ENCODE peak calls at places on chromosome 3, in eight cellular contexts. I is body of pancreas, C is tibial artery, A is transverse colon, Y is endothelial cell of umbilical vein, U is cardiac muscle cell, M is AG04450, R is ovary. P is an unnamed sample.

GRCh38 chr3:108552267-108553159 is 36.7 kb downstream of the CIP2A start:
- DNase-seq in I (no peak), C (no peak), A (no peak), Y (peak), U (peak), M (peak), R (no peak), P (no peak)

GRCh38 chr3:17430574-17430973 is 311.9 kb downstream of the TBC1D5 start:
- DNase-seq in I (no peak), C (no peak), A (no peak), Y (no peak), U (no peak), M (no peak), R (no peak), P (no peak)

GRCh38 chr3:184361532-184361931 is at the start of the genes CLCN2 and POLR2H:
- DNase-seq in I (peak), C (peak), A (peak), Y (peak), U (peak), M (no peak), R (peak), P (peak)

GRCh38 chr3:47646362-47646761 is 67.7 kb upstream of the CSPG5 start:
- DNase-seq in I (no peak), C (no peak), A (no peak), Y (no peak), U (no peak), M (peak), R (no peak), P (no peak)

GRCh38 chr3:44870375-44871061 is 3.9 kb upstream of the TGM4 start:
- DNase-seq in I (peak), C (no peak), A (peak), Y (no peak), U (no peak), M (no peak), R (no peak), P (peak)

GRCh38 chr3:129475863-129476262 is 35.8 kb downstream of the IFT122 start:
- DNase-seq in I (no peak), C (no peak), A (no peak), Y (no peak), U (no peak), M (no peak), R (no peak), P (no peak)

GRCh38 chr3:110808630-110809029 is 263.0 kb upstream of the NECTIN3 start:
- DNase-seq in I (no peak), C (no peak), A (no peak), Y (no peak), U (no peak), M (no peak), R (no peak), P (no peak)

GRCh38 chr3:39147711-39148115 is 5.7 kb downstream of the CSRNP1 start:
- DNase-seq in I (no peak), C (peak), A (peak), Y (peak), U (no peak), M (no peak), R (peak), P (no peak)

GRCh38 chr3:155236473-155236872 is 57.0 kb downstream of the STRIT1 start:
- DNase-seq in I (no peak), C (no peak), A (no peak), Y (no peak), U (no peak), M (no peak), R (no peak), P (no peak)

GRCh38 chr3:186261638-186262037 is 100.4 kb downstream of the DGKG start:
- DNase-seq in I (no peak), C (no peak), A (no peak), Y (no peak), U (peak), M (no peak), R (no peak), P (no peak)

GRCh38 chr3:108067768-108068167 is 23.1 kb downstream of the CD47 start:
- DNase-seq in I (no peak), C (no peak), A (no peak), Y (no peak), U (no peak), M (no peak), R (no peak), P (no peak)

DNA sequence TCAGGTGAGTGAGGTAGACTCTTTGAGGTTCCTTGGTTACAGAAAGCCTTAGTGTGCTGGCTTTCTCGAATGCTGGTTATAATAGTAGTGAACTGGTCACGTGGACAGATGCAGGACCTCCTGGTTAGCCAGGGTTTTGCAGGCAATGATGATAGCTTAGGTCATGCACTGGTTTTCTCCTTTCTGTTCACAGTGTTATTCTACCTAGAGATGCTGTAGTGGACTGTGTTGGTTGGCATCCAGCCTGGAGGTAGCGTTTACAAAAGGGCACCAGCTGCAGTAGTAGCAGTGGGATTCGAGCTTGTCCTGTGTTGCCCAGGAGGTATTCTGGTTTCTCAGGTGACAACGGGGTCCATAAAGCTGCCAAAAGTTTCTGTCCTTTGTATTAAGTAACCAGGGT is 27.0 kb downstream of the PCCB start:
- DNase-seq in I (peak), C (no peak), A (no peak), Y (no peak), U (no peak), M (no peak), R (no peak), P (no peak)
- H3K4me3 ChIP-seq in I (no peak), C (no peak), A (no peak), Y (no peak), U (no peak), M (no peak), R (no peak), P (no peak)

GRCh38 chr3:86737517-86737916 is 253.4 kb downstream of the VGLL3 start:
- DNase-seq in I (no peak), C (no peak), A (no peak), Y (no peak), U (no peak), M (no peak), R (no peak), P (no peak)
- H3K27ac ChIP-seq in I (no peak), C (no peak), A (no peak), Y (no peak), U (no peak), M (no peak), R (no peak), P (no peak)

DNA sequence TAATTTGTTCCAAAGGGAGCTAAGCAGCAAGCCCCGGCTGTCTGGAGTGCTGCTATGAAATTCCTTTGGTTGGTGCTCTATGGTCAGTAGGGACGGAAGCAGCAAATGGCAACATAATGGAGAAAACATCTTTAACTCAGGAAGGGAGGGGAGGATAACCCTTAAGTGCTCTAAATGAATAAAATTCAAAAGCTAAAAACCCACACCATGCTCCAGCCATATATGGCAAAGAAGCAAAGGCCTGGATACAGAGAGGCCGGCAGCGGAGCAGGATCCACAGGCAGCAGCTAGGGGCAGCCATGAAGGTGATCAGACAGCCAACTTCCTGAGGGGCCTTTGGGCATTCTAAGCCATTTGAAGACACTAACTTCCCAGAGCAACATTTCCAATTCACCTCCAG is 38.9 kb downstream of the IL17RD start:
- DNase-seq in I (no peak), C (no peak), A (no peak), Y (no peak), U (peak), M (no peak), R (no peak), P (no peak)
- TF ChIP-seq CTCF in I (no peak), C (no peak), A (no peak), Y (no peak), U (no peak), M (no peak), R (no peak), P (no peak)

GRCh38 chr3:125140011-125140813 is 72.3 kb downstream of the SLC12A8 start:
- DNase-seq in I (no peak), C (no peak), A (no peak), Y (no peak), U (no peak), M (no peak), R (no peak), P (no peak)
- H3K4me3 ChIP-seq in I (no peak), C (no peak), A (no peak), Y (no peak), U (no peak), M (no peak), R (no peak), P (no peak)

DNA sequence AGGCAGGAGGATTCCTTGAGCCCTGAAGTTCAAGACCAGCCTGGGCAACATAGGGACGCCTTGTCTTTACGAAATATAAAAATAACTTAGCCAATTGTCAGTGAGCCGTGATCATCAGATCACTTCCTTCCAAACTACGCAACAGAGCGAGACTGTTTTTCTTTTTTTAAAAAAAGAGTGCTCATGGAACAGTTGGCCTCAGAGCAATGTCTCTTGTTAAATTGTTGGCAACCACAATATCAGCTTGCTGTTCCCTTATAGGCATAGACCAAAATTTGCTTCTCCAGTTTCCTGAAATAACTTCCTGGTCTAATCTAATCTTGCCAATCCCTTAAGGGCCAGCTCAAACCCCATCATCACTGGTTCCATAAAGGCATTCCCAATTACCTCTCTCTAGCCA is 93.3 kb upstream of the SLC4A7 start:
- DNase-seq in I (no peak), C (no peak), A (no peak), Y (no peak), U (no peak), M (no peak), R (no peak), P (no peak)
- H3K27ac ChIP-seq in I (no peak), C (peak), A (no peak), Y (no peak), U (no peak), M (no peak), R (no peak), P (no peak)

GRCh38 chr3:36132214-36132613 is 248.1 kb upstream of the STAC start:
- DNase-seq in I (no peak), C (no peak), A (no peak), Y (no peak), U (no peak), M (no peak), R (no peak), P (no peak)
- TF ChIP-seq CTCF in I (no peak), C (no peak), A (no peak), Y (no peak), U (no peak), M (no peak), R (no peak), P (no peak)

GRCh38 chr3:28244471-28244870 is 3.1 kb downstream of the CMC1 start:
- DNase-seq in I (no peak), C (no peak), A (no peak), Y (no peak), U (no peak), M (no peak), R (no peak), P (no peak)

GRCh38 chr3:28243424-28244106 is 2.1 kb downstream of the CMC1 start:
- DNase-seq in I (no peak), C (no peak), A (no peak), Y (no peak), U (no peak), M (no peak), R (no peak), P (no peak)

GRCh38 chr3:28240440-28240839 is 979 bp upstream of the CMC1 start:
- DNase-seq in I (no peak), C (no peak), A (no peak), Y (peak), U (no peak), M (no peak), R (peak), P (no peak)

GRCh38 chr3:28241221-28242160 is at the start of gene CMC1:
- DNase-seq in I (peak), C (peak), A (peak), Y (peak), U (peak), M (peak), R (peak), P (peak)

GRCh38 chr3:28242519-28242918 is 1.1 kb downstream of the CMC1 start:
- DNase-seq in I (no peak), C (no peak), A (no peak), Y (no peak), U (no peak), M (no peak), R (no peak), P (no peak)
- H3K4me3 ChIP-seq in I (no peak), C (peak), A (peak), Y (no peak), U (peak), M (peak), R (peak), P (peak)

GRCh38 chr3:149657796-149658443 is at the start of gene WWTR1:
- DNase-seq in I (peak), C (peak), A (peak), Y (peak), U (peak), M (peak), R (peak), P (peak)

GRCh38 chr3:149659173-149659468 is 1.3 kb upstream of the WWTR1 start:
- DNase-seq in I (no peak), C (no peak), A (no peak), Y (no peak), U (no peak), M (no peak), R (no peak), P (no peak)

GRCh38 chr3:149658444-149659172 is 783 bp upstream of the WWTR1 start:
- DNase-seq in I (peak), C (peak), A (peak), Y (peak), U (peak), M (peak), R (peak), P (peak)

GRCh38 chr3:149655826-149656599 is 1.8 kb downstream of the WWTR1 start:
- DNase-seq in I (no peak), C (no peak), A (no peak), Y (peak), U (no peak), M (no peak), R (no peak), P (no peak)

DNA sequence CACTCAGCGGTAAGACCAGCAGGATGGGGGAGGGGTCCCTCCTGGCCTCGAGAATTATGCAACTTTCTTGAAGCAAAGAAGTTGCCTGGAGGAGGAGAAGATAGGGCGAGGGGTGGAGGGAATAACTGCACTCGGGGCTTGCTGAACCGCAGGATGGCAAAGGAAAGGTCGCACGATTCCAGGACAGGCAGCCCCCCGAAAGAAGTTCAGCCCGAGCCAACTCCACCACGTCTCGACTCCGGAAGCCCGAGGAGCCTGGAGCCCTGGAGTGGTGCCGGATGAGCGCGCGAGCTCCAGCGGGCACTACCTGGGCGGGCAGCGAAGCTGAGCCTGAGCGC is 398 bp downstream of the WWTR1 start:
- DNase-seq in I (peak), C (peak), A (peak), Y (no peak), U (no peak), M (no peak), R (no peak), P (peak)
- H3K27ac ChIP-seq in I (peak), C (peak), A (peak), Y (peak), U (peak), M (peak), R (peak), P (peak)

GRCh38 chr3:101102678-101103296 is 109.6 kb upstream of the ABI3BP start:
- DNase-seq in I (no peak), C (no peak), A (no peak), Y (no peak), U (no peak), M (no peak), R (no peak), P (no peak)
- TF ChIP-seq CTCF in I (no peak), C (no peak), A (no peak), Y (no peak), U (no peak), M (no peak), R (no peak), P (no peak)